ENCODE peak calls at places on chromosomes 16 and 17, in four cellular contexts. One of them, this sample, is unnamed.

GRCh38 chr17:74357466-74357809 is 4.2 kb downstream of the BTBD17 start:
- DNase-seq in AG09319: no peak
- DNase-seq in endothelial cell: no peak
- DNase-seq in HFF-Myc: no peak
- DNase-seq in this sample: no peak

GRCh38 chr16:71524566-71525553 is 1.4 kb upstream of the CHST4 start:
- DNase-seq in endothelial cell: no peak
- DNase-seq in HFF-Myc: no peak
- DNase-seq in AG09319: no peak
- DNase-seq in this sample: no peak

GRCh38 chr17:74441537-74441936 is 9.6 kb downstream of the GPRC5C start:
- DNase-seq in HFF-Myc: no peak
- DNase-seq in AG09319: no peak
- DNase-seq in endothelial cell: no peak
- DNase-seq in this sample: no peak

GRCh38 chr16:20768121-20768520 is 4.3 kb downstream of the ACSM3 start:
- DNase-seq in HFF-Myc: no peak
- DNase-seq in AG09319: no peak
- DNase-seq in endothelial cell: no peak
- DNase-seq in this sample: no peak

GRCh38 chr16:4407543-4408322 is 8.7 kb downstream of the CORO7 start:
- DNase-seq in HFF-Myc: no peak
- DNase-seq in AG09319: no peak
- DNase-seq in endothelial cell: no peak
- DNase-seq in this sample: no peak

GRCh38 chr16:85350973-85351372 is 238.7 kb upstream of the CIBAR2 start:
- DNase-seq in endothelial cell: no peak
- DNase-seq in HFF-Myc: peak
- DNase-seq in AG09319: peak
- DNase-seq in this sample: no peak

GRCh38 chr17:1216209-1216937 is 36.6 kb upstream of the ABR start:
- DNase-seq in HFF-Myc: no peak
- DNase-seq in AG09319: no peak
- DNase-seq in endothelial cell: no peak
- DNase-seq in this sample: peak

GRCh38 chr17:59893617-59894100 is 738 bp downstream of the RPS6KB1 start:
- DNase-seq in AG09319: no peak
- DNase-seq in endothelial cell: peak
- DNase-seq in HFF-Myc: no peak
- DNase-seq in this sample: peak

GRCh38 chr17:79667746-79668145 is 56.9 kb upstream of the RBFOX3 start:
- DNase-seq in HFF-Myc: no peak
- DNase-seq in endothelial cell: no peak
- DNase-seq in AG09319: no peak
- DNase-seq in this sample: no peak

GRCh38 chr17:32275060-32276042 is 9.7 kb downstream of the RHBDL3 start:
- DNase-seq in AG09319: no peak
- DNase-seq in HFF-Myc: peak
- DNase-seq in endothelial cell: no peak
- DNase-seq in this sample: no peak

GRCh38 chr17:48873212-48873611 is 19.4 kb upstream of the ATP5MC1 start:
- DNase-seq in AG09319: no peak
- DNase-seq in endothelial cell: no peak
- DNase-seq in HFF-Myc: no peak
- DNase-seq in this sample: no peak

GRCh38 chr16:50519602-50520001 is 28.6 kb upstream of the NKD1 start:
- DNase-seq in AG09319: no peak
- DNase-seq in endothelial cell: no peak
- DNase-seq in HFF-Myc: no peak
- DNase-seq in this sample: no peak

GRCh38 chr16:83402969-83403368 is 404.8 kb upstream of the HSBP1 start:
- DNase-seq in endothelial cell: no peak
- DNase-seq in AG09319: no peak
- DNase-seq in HFF-Myc: no peak
- DNase-seq in this sample: no peak

GRCh38 chr16:53745753-53746258 is 41.9 kb downstream of the FTO start:
- DNase-seq in AG09319: no peak
- DNase-seq in endothelial cell: no peak
- DNase-seq in HFF-Myc: no peak
- DNase-seq in this sample: no peak

GRCh38 chr17:77038860-77039555 is 101.8 kb upstream of the SEC14L1 start:
- DNase-seq in endothelial cell: no peak
- DNase-seq in AG09319: no peak
- DNase-seq in HFF-Myc: no peak
- DNase-seq in this sample: no peak

GRCh38 chr17:60792250-60792898 is 114.7 kb downstream of the BCAS3 start:
- DNase-seq in endothelial cell: no peak
- DNase-seq in AG09319: no peak
- DNase-seq in HFF-Myc: no peak
- DNase-seq in this sample: no peak

GRCh38 chr16:73713817-73714495 is 582.7 kb upstream of the PSMD7 start:
- DNase-seq in AG09319: no peak
- DNase-seq in HFF-Myc: no peak
- DNase-seq in endothelial cell: peak
- DNase-seq in this sample: peak

GRCh38 chr17:31512796-31513195 is 121.3 kb downstream of the RAB11FIP4 start:
- DNase-seq in HFF-Myc: no peak
- DNase-seq in AG09319: no peak
- DNase-seq in endothelial cell: no peak
- DNase-seq in this sample: no peak

GRCh38 chr16:89243664-89244063 is 26.2 kb downstream of the ZNF778 start:
- DNase-seq in endothelial cell: no peak
- DNase-seq in AG09319: no peak
- DNase-seq in HFF-Myc: no peak
- DNase-seq in this sample: no peak

GRCh38 chr17:21542991-21543390 is 149.3 kb upstream of the KCNJ18 start:
- DNase-seq in HFF-Myc: no peak
- DNase-seq in endothelial cell: no peak
- DNase-seq in AG09319: no peak
- DNase-seq in this sample: no peak

GRCh38 chr17:10177921-10178788 is 20.3 kb downstream of the GAS7 start:
- DNase-seq in AG09319: no peak
- DNase-seq in HFF-Myc: no peak
- DNase-seq in endothelial cell: no peak
- DNase-seq in this sample: peak

GRCh38 chr17:5506307-5506706 is 19.9 kb downstream of the MIS12 start:
- DNase-seq in AG09319: no peak
- DNase-seq in HFF-Myc: no peak
- DNase-seq in endothelial cell: no peak
- DNase-seq in this sample: no peak

GRCh38 chr17:32508926-32509325 is 22.1 kb downstream of the CDK5R1 start:
- DNase-seq in AG09319: no peak
- DNase-seq in HFF-Myc: no peak
- DNase-seq in endothelial cell: no peak
- DNase-seq in this sample: no peak

GRCh38 chr17:60134396-60135159 is 15.2 kb upstream of the CA4 start:
- DNase-seq in AG09319: no peak
- DNase-seq in endothelial cell: peak
- DNase-seq in HFF-Myc: no peak
- DNase-seq in this sample: no peak

GRCh38 chr17:22517716-22518115 is 825.4 kb downstream of the KCNJ18 start:
- DNase-seq in HFF-Myc: no peak
- DNase-seq in AG09319: no peak
- DNase-seq in endothelial cell: no peak
- DNase-seq in this sample: no peak

GRCh38 chr16:57810197-57811024 is 8.1 kb upstream of the KIFC3 start:
- DNase-seq in endothelial cell: peak
- DNase-seq in HFF-Myc: no peak
- DNase-seq in AG09319: no peak
- DNase-seq in this sample: peak

GRCh38 chr17:63537991-63538692 is 12.1 kb upstream of the DCAF7 start:
- DNase-seq in AG09319: no peak
- DNase-seq in HFF-Myc: no peak
- DNase-seq in endothelial cell: no peak
- DNase-seq in this sample: peak

GRCh38 chr16:23514381-23515152 is 4.3 kb upstream of the GGA2 start:
- DNase-seq in endothelial cell: no peak
- DNase-seq in HFF-Myc: no peak
- DNase-seq in AG09319: no peak
- DNase-seq in this sample: no peak

GRCh38 chr17:4632583-4632923 is 8.9 kb downstream of the ALOX15 start:
- DNase-seq in HFF-Myc: no peak
- DNase-seq in endothelial cell: no peak
- DNase-seq in AG09319: no peak
- DNase-seq in this sample: no peak

GRCh38 chr16:641326-642188 is at the start of gene MCRIP2:
- DNase-seq in HFF-Myc: no peak
- DNase-seq in endothelial cell: peak
- DNase-seq in AG09319: peak
- DNase-seq in this sample: peak

GRCh38 chr17:74113326-74113725 is 90.2 kb upstream of the RPL38 start:
- DNase-seq in endothelial cell: no peak
- DNase-seq in HFF-Myc: no peak
- DNase-seq in AG09319: no peak
- DNase-seq in this sample: no peak

GRCh38 chr16:88057656-88058055 is 106.4 kb downstream of the BANP start:
- DNase-seq in HFF-Myc: no peak
- DNase-seq in endothelial cell: no peak
- DNase-seq in AG09319: no peak
- DNase-seq in this sample: peak

GRCh38 chr17:72984145-72984924 is 108.2 kb downstream of the SLC39A11 start:
- DNase-seq in endothelial cell: no peak
- DNase-seq in AG09319: peak
- DNase-seq in HFF-Myc: peak
- DNase-seq in this sample: no peak

GRCh38 chr16:64948056-64948455 is 173.8 kb downstream of the CDH11 start:
- DNase-seq in HFF-Myc: no peak
- DNase-seq in AG09319: no peak
- DNase-seq in endothelial cell: no peak
- DNase-seq in this sample: no peak
- TF ChIP-seq CTCF in HFF-Myc: no peak
- TF ChIP-seq CTCF in AG09319: no peak
- TF ChIP-seq CTCF in endothelial cell: no peak
- TF ChIP-seq CTCF in this sample: no peak

DNA sequence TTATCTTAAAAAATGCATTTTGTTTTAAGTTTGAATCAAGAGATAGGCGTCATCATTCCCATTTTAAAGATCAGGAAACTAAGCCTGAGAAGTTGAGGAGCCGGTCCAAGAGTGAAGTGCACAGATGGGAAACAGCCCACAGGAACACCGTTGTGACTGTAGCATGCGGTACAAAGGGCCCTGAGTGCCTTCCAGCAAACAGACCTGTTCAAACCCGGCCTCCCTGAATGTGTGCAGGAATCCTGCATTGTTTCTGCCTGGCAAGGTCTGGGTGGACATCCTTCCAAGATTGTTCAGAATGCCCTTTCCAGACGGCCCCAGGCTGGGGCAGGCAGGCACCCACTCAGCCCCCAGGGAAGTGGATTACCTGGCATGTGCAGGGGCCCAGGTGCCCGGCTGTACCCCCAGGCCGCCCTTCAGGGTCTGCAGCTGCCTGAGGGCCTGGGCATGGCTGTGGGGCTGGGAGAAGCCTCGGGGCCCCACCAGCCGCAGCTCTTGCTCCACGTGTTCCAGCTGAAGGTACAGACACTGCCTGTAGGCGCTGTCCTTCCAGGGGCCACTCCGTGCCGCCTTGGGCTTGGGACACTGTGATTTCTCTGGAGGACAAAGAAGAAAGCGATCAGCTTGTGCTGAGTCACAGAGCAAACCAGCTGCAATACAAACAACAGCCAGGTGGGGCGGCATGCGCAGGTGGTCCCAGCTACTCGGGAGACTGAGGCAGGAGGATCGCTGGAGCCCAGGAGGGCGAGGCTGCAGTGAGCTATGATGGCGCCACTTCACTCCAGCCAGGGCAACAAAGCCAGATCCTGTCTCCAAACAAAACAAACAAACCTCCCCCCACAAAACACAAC is 45.0 kb upstream of the GCSH start:
- DNase-seq in AG09319: no peak
- DNase-seq in endothelial cell: peak
- DNase-seq in HFF-Myc: no peak
- DNase-seq in this sample: peak
- TF ChIP-seq CTCF in AG09319: no peak
- TF ChIP-seq CTCF in endothelial cell: no peak
- TF ChIP-seq CTCF in HFF-Myc: no peak
- TF ChIP-seq CTCF in this sample: peak

DNA sequence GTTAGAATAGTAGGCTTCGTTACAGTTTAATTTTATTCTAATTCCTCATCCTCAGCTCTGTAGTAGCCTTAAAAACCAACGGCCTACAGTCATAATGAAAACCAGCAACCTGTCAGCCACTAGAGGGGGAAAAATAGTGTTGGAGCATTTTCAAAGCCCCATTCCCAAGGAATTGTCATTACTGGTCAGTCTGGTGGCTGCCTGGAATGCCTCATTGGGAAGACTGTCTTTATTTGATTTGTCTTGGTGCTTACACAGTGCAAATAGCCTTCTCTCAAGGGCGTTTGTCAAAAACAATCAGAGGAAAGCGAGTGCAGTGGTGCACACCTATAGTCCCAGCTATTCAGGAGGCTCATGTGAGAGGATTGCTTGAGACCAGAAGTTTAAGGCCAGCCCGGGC is 4.7 kb downstream of the LPCAT2 start:
- DNase-seq in AG09319: no peak
- DNase-seq in HFF-Myc: no peak
- DNase-seq in endothelial cell: no peak
- DNase-seq in this sample: no peak
- TF ChIP-seq CTCF in AG09319: no peak
- TF ChIP-seq CTCF in HFF-Myc: peak
- TF ChIP-seq CTCF in endothelial cell: no peak
- TF ChIP-seq CTCF in this sample: no peak

GRCh38 chr16:70508752-70509151 is 14.6 kb downstream of the COG4 start:
- DNase-seq in endothelial cell: no peak
- DNase-seq in AG09319: no peak
- DNase-seq in HFF-Myc: no peak
- DNase-seq in this sample: no peak
- TF ChIP-seq CTCF in endothelial cell: no peak
- TF ChIP-seq CTCF in AG09319: no peak
- TF ChIP-seq CTCF in HFF-Myc: no peak
- TF ChIP-seq CTCF in this sample: peak

GRCh38 chr17:51733166-51733565 is 425.3 kb downstream of the CA10 start:
- DNase-seq in endothelial cell: no peak
- DNase-seq in HFF-Myc: no peak
- DNase-seq in AG09319: no peak
- DNase-seq in this sample: peak

GRCh38 chr17:51731941-51732722 is 426.4 kb downstream of the CA10 start:
- DNase-seq in endothelial cell: no peak
- DNase-seq in HFF-Myc: no peak
- DNase-seq in AG09319: no peak
- DNase-seq in this sample: no peak

GRCh38 chr17:51734976-51735375 is 423.5 kb downstream of the CA10 start:
- DNase-seq in endothelial cell: no peak
- DNase-seq in AG09319: no peak
- DNase-seq in HFF-Myc: no peak
- DNase-seq in this sample: no peak

GRCh38 chr17:51739245-51739886 is 419.1 kb downstream of the CA10 start:
- DNase-seq in HFF-Myc: no peak
- DNase-seq in AG09319: no peak
- DNase-seq in endothelial cell: no peak
- DNase-seq in this sample: no peak

GRCh38 chr17:51734462-51734861 is 424.1 kb downstream of the CA10 start:
- DNase-seq in AG09319: no peak
- DNase-seq in endothelial cell: peak
- DNase-seq in HFF-Myc: no peak
- DNase-seq in this sample: peak
- TF ChIP-seq CTCF in AG09319: no peak
- TF ChIP-seq CTCF in endothelial cell: peak
- TF ChIP-seq CTCF in HFF-Myc: no peak
- TF ChIP-seq CTCF in this sample: peak

This sample was measured in neural progenitor cell.